ENCODE peak calls at places on chromosomes 3 and 15, in seven cellular contexts. L is transverse colon, W is tibial nerve, R is thyroid gland, V is colonic mucosa, H is upper lobe of right lung, M is A549. N is an unnamed sample.

GRCh38 chr3:103873024-103873423 is 1438.2 kb downstream of the ZPLD1 start:
- DNase-seq in R (no peak), V (no peak), H (no peak), L (no peak), M (no peak), W (no peak), N (no peak)

GRCh38 chr15:70165811-70166284 is 68.1 kb upstream of the TLE3 start:
- DNase-seq in V (no peak), W (no peak), L (no peak), R (peak; percentile 91), H (peak; percentile 50), M (no peak), N (peak; percentile 80)

GRCh38 chr3:128492353-128493220 is at the start of gene GATA2:
- DNase-seq in L (no peak), M (no peak), H (peak; percentile 66), V (no peak), R (no peak), W (no peak), N (no peak)

GRCh38 chr3:152317956-152318355 is 49.2 kb downstream of the MBNL1 start:
- DNase-seq in V (no peak), H (no peak), M (no peak), R (no peak), L (no peak), W (no peak), N (no peak)

GRCh38 chr15:29571728-29572454 is 250.4 kb downstream of the TJP1 start:
- DNase-seq in R (peak; percentile 31), L (peak; percentile 39), M (peak; percentile 19), H (no peak), V (peak; percentile 62), W (no peak), N (no peak)

GRCh38 chr3:121505256-121505655 is 40.5 kb downstream of the POLQ start:
- DNase-seq in L (no peak), H (no peak), W (no peak), M (no peak), R (no peak), V (no peak), N (no peak)

GRCh38 chr3:185280572-185281365 is 26.9 kb upstream of the EHHADH start:
- DNase-seq in H (no peak), W (no peak), L (no peak), R (no peak), V (no peak), M (peak; percentile 73), N (no peak)

GRCh38 chr3:7734456-7734855 is 767.2 kb upstream of the LMCD1 start:
- DNase-seq in R (no peak), H (no peak), L (no peak), W (no peak), V (no peak), M (no peak), N (no peak)

GRCh38 chr15:41832875-41833274 is 5.0 kb downstream of the JMJD7 start:
- DNase-seq in W (no peak), H (peak; percentile 76), M (no peak), L (peak; percentile 26), R (peak; percentile 92), V (no peak), N (no peak)

GRCh38 chr3:174439621-174440349 is 419.3 kb upstream of the NAALADL2 start:
- DNase-seq in H (no peak), L (peak; percentile 17), R (no peak), V (peak; percentile 32), W (peak; percentile 41), M (peak; percentile 58), N (no peak)

GRCh38 chr3:17433866-17434265 is 308.6 kb downstream of the TBC1D5 start:
- DNase-seq in V (no peak), R (no peak), L (no peak), H (no peak), M (no peak), W (no peak), N (no peak)

GRCh38 chr3:189222927-189223706 is 51.3 kb downstream of the TPRG1 start:
- DNase-seq in W (no peak), R (no peak), M (no peak), V (no peak), L (no peak), H (no peak), N (no peak)

GRCh38 chr15:39459538-39459937 is 121.3 kb upstream of the THBS1 start:
- DNase-seq in W (no peak), R (no peak), V (no peak), L (no peak), H (no peak), M (no peak), N (no peak)

GRCh38 chr15:95134306-95135100 is 903.1 kb downstream of the MCTP2 start:
- DNase-seq in H (no peak), V (no peak), L (no peak), M (no peak), W (no peak), R (no peak), N (no peak)

GRCh38 chr3:108391917-108392585 is 95.7 kb downstream of the HHLA2 start:
- DNase-seq in V (no peak), L (no peak), H (no peak), M (no peak), W (no peak), R (no peak), N (no peak)

GRCh38 chr15:88637436-88637835 is 1.4 kb upstream of the ISG20 start:
- DNase-seq in L (no peak), V (no peak), H (no peak), M (no peak), W (no peak), R (no peak), N (no peak)

GRCh38 chr15:63942486-63943365 is 103.6 kb downstream of the DAPK2 start:
- DNase-seq in V (peak; percentile 10), L (no peak), R (peak; percentile 72), M (no peak), W (no peak), H (no peak), N (peak; percentile 26)

GRCh38 chr3:52480768-52481715 is 14.1 kb upstream of the STAB1 start:
- DNase-seq in V (no peak), L (no peak), W (peak; percentile 50), H (peak; percentile 52), R (no peak), M (no peak), N (no peak)

GRCh38 chr3:170712798-170713197 is 126.9 kb upstream of the SLC7A14 start:
- DNase-seq in H (no peak), L (no peak), V (no peak), R (no peak), M (no peak), W (no peak), N (no peak)

GRCh38 chr15:23384371-23384770 is 29.8 kb downstream of the GOLGA8S start:
- DNase-seq in V (no peak), W (no peak), L (no peak), H (no peak), M (no peak), R (no peak), N (no peak)

GRCh38 chr15:24766511-24767133 is 91.0 kb downstream of the NPAP1 start:
- DNase-seq in R (no peak), M (no peak), V (no peak), W (no peak), H (no peak), L (no peak), N (no peak)

GRCh38 chr3:45807133-45807532 is 10.8 kb upstream of the SLC6A20 start:
- DNase-seq in M (no peak), W (no peak), V (no peak), L (no peak), H (no peak), R (no peak), N (no peak)

GRCh38 chr3:4583441-4583840 is 90.3 kb downstream of the ITPR1 start:
- DNase-seq in H (no peak), L (no peak), M (no peak), V (no peak), W (peak; percentile 38), R (no peak), N (no peak)

GRCh38 chr15:74723754-74724334 is 1.5 kb downstream of the CYP1A1 start:
- DNase-seq in V (peak; percentile 23), L (no peak), R (no peak), H (no peak), W (no peak), M (peak; percentile 47), N (no peak)

GRCh38 chr3:79887203-79887602 is 119.4 kb upstream of the ROBO1 start:
- DNase-seq in V (no peak), W (no peak), R (no peak), H (no peak), M (no peak), L (no peak), N (no peak)

GRCh38 chr3:4980229-4981159 is 1.3 kb downstream of the BHLHE40 start:
- DNase-seq in M (peak; percentile 90), W (peak; percentile 98), L (peak; percentile 95), R (peak; percentile 92), H (peak; percentile 94), V (peak; percentile 98), N (peak; percentile 97)

GRCh38 chr3:15782429-15782828 is 15.3 kb downstream of the ANKRD28 start:
- DNase-seq in L (no peak), M (no peak), R (no peak), V (no peak), W (no peak), H (no peak), N (no peak)
- H3K27ac ChIP-seq in L (no peak overlapping the region), M (peak overlapping the region; percentile 40), R (peak overlapping the region; percentile 80), V (no peak overlapping the region), W (no peak overlapping the region), H (no peak overlapping the region), N (no peak overlapping the region)

GRCh38 chr3:87503901-87504498 is 227.6 kb upstream of the POU1F1 start:
- DNase-seq in V (peak; percentile 29), L (peak; percentile 9), R (peak; percentile 42), W (no peak), M (peak; percentile 86), H (no peak), N (no peak)
- TF ChIP-seq CTCF in V (peak; percentile 49), L (no peak), R (peak; percentile 88), W (no peak), M (peak; percentile 73), H (peak; percentile 51), N (peak; percentile 40)

GRCh38 chr3:28295819-28296364 is 52.6 kb upstream of the ZCWPW2 start:
- DNase-seq in L (no peak), W (no peak), V (no peak), M (no peak), H (no peak), R (no peak), N (no peak)
- H3K4me3 ChIP-seq in L (no peak overlapping the region), W (no peak overlapping the region), V (no peak overlapping the region), M (no peak overlapping the region), H (peak overlapping the region; percentile 1), R (no peak overlapping the region), N (peak overlapping the region; percentile 9)

GRCh38 chr15:58249646-58250312 is 111.6 kb downstream of the AQP9 start:
- DNase-seq in M (no peak), W (no peak), R (no peak), V (no peak), L (no peak), H (no peak), N (no peak)

GRCh38 chr15:58247803-58248503 is 109.8 kb downstream of the AQP9 start:
- DNase-seq in L (peak; percentile 50), M (no peak), R (no peak), H (peak; percentile 93), W (no peak), V (peak; percentile 27), N (peak; percentile 83)

GRCh38 chr15:58257776-58258325 is 119.7 kb downstream of the AQP9 start:
- DNase-seq in V (no peak), R (no peak), M (no peak), L (no peak), W (no peak), H (no peak), N (no peak)

GRCh38 chr15:58248504-58248842 is 110.3 kb downstream of the AQP9 start:
- DNase-seq in V (no peak), W (peak; percentile 56), L (no peak), R (peak; percentile 16), H (no peak), M (no peak), N (no peak)

GRCh38 chr15:58252586-58253323 is 114.6 kb downstream of the AQP9 start:
- DNase-seq in V (no peak), W (no peak), H (no peak), R (no peak), L (no peak), M (no peak), N (no peak)
- H3K27ac ChIP-seq in V (no peak overlapping the region), W (no peak overlapping the region), H (no peak overlapping the region), R (no peak overlapping the region), L (no peak overlapping the region), M (no peak overlapping the region), N (peak overlapping the region; percentile 23)